ENCODE peak calls at places on chromosome 15, in five cellular contexts. T is AG10803, Y is fibroblast of mammary gland, J is PC-9, I is gastrocnemius medialis. Q is an unnamed sample.

GRCh38 chr15:65077981-65078352 is 1.4 kb downstream of the KBTBD13 start:
- DNase-seq in I (peak), J (no peak), T (peak), Y (peak), Q (peak)

GRCh38 chr15:48777645-48778337 is 33.1 kb downstream of the CEP152 start:
- DNase-seq in Y (no peak), J (no peak), I (no peak), T (no peak), Q (no peak)

GRCh38 chr15:40204100-40204499 is 34.8 kb upstream of the PAK6 start:
- DNase-seq in Y (no peak), I (no peak), T (peak), J (no peak), Q (no peak)

GRCh38 chr15:65006876-65007275 is 17.2 kb upstream of the SPG21 start:
- DNase-seq in Y (no peak), T (no peak), I (no peak), J (no peak), Q (no peak)

GRCh38 chr15:85142324-85142723 is 160.7 kb downstream of the PDE8A start:
- DNase-seq in T (peak), J (peak), Y (peak), I (no peak), Q (no peak)

GRCh38 chr15:96243701-96244100 is 86.8 kb upstream of the NR2F2 start:
- DNase-seq in T (no peak), J (no peak), Y (peak), I (no peak), Q (no peak)

GRCh38 chr15:76393614-76394013 is 57.0 kb downstream of the ISL2 start:
- DNase-seq in Y (peak), I (no peak), T (no peak), J (no peak), Q (no peak)

GRCh38 chr15:27222479-27222878 is 251.5 kb downstream of the GABRG3 start:
- DNase-seq in Y (peak), T (peak), J (no peak), I (no peak), Q (no peak)

GRCh38 chr15:92069308-92070244 is 216.1 kb downstream of the SLCO3A1 start:
- DNase-seq in Y (peak), J (peak), I (peak), T (peak), Q (no peak)

GRCh38 chr15:96678386-96678785 is 347.9 kb downstream of the NR2F2 start:
- DNase-seq in J (no peak), Y (no peak), T (no peak), I (no peak), Q (no peak)

GRCh38 chr15:63521405-63522142 is 17.2 kb downstream of the USP3 start:
- DNase-seq in Y (peak), J (no peak), I (no peak), T (peak), Q (no peak)

GRCh38 chr15:46127361-46127874 is 492.6 kb downstream of the SQOR start:
- DNase-seq in Y (no peak), T (peak), I (no peak), J (no peak), Q (no peak)

GRCh38 chr15:94135748-94136147 is 95.6 kb upstream of the MCTP2 start:
- DNase-seq in I (no peak), Y (peak), J (no peak), T (peak), Q (no peak)

GRCh38 chr15:22981336-22981840 is 1.2 kb upstream of the CYFIP1 start:
- DNase-seq in J (no peak), T (no peak), I (no peak), Y (no peak), Q (no peak)

GRCh38 chr15:88657326-88658069 is 18.7 kb downstream of the ISG20 start:
- DNase-seq in Y (peak), J (no peak), I (no peak), T (peak), Q (peak)

DNA sequence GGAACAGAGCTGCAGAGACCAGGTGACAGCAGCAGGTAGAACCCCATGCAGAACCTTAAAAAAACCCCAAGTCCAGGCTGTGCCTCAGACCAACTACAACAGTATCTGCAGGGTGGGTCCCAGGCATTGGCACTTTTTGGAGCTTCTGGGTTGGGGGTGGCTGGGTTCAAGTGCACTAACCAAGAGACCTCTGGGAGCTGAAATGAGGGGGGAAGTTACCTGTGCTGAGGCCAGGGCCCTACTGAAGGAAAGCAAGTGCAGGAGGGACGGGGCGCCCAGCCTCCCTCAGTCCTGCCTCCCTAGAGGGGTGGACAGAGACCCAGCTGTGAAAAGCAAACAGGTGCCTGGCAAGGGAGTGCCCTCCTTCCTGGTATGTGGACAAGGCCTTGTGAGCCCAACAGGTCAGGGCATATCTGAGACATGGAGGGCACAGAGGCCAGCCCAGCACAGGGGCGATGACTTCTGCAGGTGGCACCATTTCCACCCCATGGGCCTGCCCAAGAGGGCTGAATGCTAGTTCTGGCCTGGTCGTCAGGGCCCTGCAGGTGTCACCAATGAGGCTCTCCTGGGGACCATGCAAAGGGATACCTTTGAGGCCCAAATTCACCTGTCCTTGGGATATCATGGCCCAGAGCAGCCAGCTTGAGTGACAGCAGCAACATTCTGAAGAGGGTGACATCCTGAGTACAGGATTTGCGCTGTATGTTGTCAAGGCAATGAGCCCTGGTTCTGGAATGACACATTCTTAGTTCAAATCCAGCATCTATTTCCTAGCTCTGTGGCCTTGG is 18.7 kb downstream of the CTSH start:
- DNase-seq in I (no peak), J (no peak), T (no peak), Y (no peak), Q (no peak)
- TF ChIP-seq CTCF in I (no peak), J (no peak), T (no peak), Y (no peak), Q (no peak)

DNA sequence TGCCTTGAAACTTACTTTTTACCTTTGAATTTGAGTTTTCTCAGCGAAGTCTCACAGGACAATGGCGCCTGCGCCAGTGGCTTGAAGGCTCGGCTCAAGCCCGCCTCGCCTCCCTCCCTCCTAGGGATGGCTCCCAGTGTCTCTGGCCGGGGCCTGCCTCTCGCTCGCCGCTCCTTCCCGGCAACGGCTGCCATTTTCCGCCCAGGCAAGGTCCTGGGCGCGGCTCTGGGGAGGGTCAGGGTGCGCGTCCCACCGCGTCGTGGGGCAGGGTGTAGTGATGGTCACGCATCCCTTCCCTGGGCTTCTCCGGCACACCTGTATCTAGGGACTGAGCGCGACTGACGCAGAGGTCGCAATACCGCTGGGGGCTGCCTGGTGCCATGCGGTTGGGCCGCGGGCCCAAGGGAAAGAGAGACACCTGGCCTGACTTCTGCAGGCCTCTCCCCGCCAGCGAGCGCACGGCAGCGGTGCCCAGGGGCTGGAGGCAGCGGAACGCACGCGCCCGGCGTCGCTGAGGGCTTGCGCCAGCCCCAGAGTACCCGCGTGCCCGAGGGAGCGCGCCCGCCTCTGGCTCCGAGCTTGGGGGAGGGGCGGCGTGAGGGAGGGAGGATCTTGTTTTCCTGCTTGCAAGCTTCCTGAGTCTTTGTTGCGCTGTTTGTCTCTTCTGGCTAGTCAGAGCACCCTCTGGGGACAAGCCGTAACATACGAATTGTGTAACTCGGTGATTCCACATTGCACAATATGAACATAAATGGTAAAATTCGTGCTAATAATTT is 20.7 kb upstream of the FEM1B start:
- DNase-seq in Y (peak), J (peak), I (peak), T (peak), Q (peak)
- TF ChIP-seq CTCF in Y (no peak), J (no peak), I (no peak), T (no peak), Q (peak)

GRCh38 chr15:90892498-90893174 is 8.3 kb downstream of the FES start:
- DNase-seq in J (no peak), T (no peak), Y (no peak), I (no peak), Q (no peak)

GRCh38 chr15:90895571-90896117 is 7.5 kb upstream of the MAN2A2 start:
- DNase-seq in Y (no peak), I (no peak), J (no peak), T (no peak), Q (no peak)

GRCh38 chr15:90891346-90891949 is 7.1 kb downstream of the FES start:
- DNase-seq in T (no peak), I (no peak), J (no peak), Y (no peak), Q (no peak)

GRCh38 chr15:90892023-90892422 is 7.7 kb downstream of the FES start:
- DNase-seq in I (no peak), T (no peak), J (no peak), Y (no peak), Q (no peak)

GRCh38 chr15:90893175-90894090 is 9.1 kb downstream of the FES start:
- DNase-seq in Y (no peak), J (no peak), I (no peak), T (no peak), Q (no peak)
- TF ChIP-seq CTCF in Y (no peak), J (no peak), I (no peak), T (no peak), Q (peak)

GRCh38 chr15:70109982-70110381 is 12.3 kb upstream of the TLE3 start:
- DNase-seq in J (no peak), T (no peak), Y (no peak), I (no peak), Q (no peak)
- TF ChIP-seq CTCF in J (no peak), T (no peak), Y (no peak), I (no peak), Q (no peak)

DNA sequence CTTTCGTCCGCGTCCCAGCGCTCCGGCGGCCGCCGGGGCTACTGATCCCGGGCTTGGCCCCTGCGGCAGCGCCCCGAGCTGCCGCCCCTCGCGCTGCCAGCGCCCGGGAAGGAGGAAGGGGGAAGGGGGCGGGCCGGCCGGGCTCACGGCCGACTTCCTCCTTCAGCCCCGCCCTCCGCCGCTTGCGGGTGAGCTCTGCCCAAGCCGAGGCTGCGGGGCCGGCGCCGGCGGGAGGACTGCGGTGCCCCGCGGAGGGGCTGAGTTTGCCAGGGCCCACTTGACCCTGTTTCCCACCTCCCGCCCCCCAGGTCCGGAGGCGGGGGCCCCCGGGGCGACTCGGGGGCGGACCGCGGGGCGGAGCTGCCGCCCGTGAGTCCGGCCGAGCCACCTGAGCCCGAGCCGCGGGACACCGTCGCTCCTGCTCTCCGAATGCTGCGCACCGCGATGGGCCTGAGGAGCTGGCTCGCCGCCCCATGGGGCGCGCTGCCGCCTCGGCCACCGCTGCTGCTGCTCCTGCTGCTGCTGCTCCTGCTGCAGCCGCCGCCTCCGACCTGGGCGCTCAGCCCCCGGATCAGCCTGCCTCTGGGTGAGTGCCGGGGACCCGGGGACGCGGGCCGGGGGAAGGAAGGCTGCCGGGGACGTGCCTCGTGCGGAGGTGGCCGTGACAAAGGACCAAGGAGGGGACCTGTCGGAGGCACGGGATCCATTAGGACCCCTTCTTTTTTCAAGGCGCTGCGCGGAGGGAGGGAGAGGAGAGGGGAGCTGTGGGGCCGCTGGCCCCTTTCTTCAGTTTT is at the start of gene SEMA4B:
- DNase-seq in T (no peak), I (peak), J (peak), Y (peak), Q (peak)
- TF ChIP-seq CTCF in T (no peak), I (no peak), J (no peak), Y (no peak), Q (no peak)

DNA sequence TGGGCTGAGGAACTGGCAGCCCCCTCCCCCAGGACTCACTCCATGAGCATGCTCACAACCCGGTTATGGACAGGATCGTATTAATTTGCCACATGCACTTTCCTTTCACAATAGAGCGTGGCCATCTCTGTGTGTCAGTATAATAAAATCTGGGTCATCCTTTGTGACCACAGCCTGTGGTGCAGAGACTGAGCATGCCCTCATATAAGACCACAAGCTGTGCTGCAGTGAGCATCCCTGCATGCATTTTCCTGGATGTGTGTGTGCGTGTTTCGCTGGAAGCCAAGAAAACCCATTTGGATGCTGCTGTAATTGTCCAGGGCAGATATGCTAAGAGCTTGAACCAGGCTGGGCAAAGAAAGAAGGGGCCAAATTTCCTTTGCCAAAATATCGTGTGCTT is 39.7 kb downstream of the CYP11A1 start:
- DNase-seq in J (no peak), Y (no peak), I (no peak), T (no peak), Q (no peak)
- TF ChIP-seq CTCF in J (no peak), Y (no peak), I (no peak), T (no peak), Q (no peak)

GRCh38 chr15:29403778-29404177 is 134.2 kb upstream of the NSMCE3 start:
- DNase-seq in Y (no peak), J (no peak), T (no peak), I (no peak), Q (no peak)
- TF ChIP-seq CTCF in Y (no peak), J (no peak), T (no peak), I (no peak), Q (peak)

DNA sequence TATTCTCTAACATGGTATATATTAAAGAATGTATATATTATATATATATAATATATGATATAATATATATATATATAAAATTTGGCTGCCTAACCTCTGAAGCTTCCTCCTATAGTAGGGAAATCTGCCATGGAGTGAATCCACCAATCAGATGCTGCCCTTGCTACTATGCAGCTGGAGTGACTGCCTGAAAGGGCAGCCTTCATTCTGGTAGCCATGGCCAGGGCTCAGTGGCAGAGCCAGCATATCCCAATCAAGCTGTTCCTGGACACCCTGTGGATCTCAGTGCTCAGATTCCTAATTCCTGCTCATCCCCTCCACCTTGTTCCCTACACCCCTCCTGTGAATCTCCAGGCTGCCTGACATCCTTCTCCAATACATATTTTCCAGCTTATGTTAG is 2.2 kb upstream of the SH3GL3 start:
- DNase-seq in I (no peak), T (no peak), Y (no peak), J (no peak), Q (no peak)
- TF ChIP-seq CTCF in I (no peak), T (no peak), Y (no peak), J (no peak), Q (no peak)

GRCh38 chr15:72474912-72475601 is 927 bp downstream of the ARIH1 start:
- DNase-seq in T (peak), Y (peak), I (peak), J (peak), Q (peak)
- TF ChIP-seq CTCF in T (peak), Y (no peak), I (no peak), J (no peak), Q (no peak)

Q was measured in progenitor cell of endocrine pancreas.